ENCODE peak calls at places on chromosomes 12 and 14, in four cellular contexts. H is IMR-90, D is mesendoderm, G is H1. B is an unnamed sample.

GRCh38 chr12:48995061-48995879 is 3.9 kb downstream of the DDN start:
- DNase-seq in H (peak), D (peak), G (peak), B (peak)

GRCh38 chr12:42798811-42799438 is 209.4 kb upstream of the PRICKLE1 start:
- DNase-seq in H (peak), D (no peak), G (no peak), B (no peak)

GRCh38 chr14:52131640-52132320 is 62.9 kb upstream of the NID2 start:
- DNase-seq in H (peak), D (peak), G (peak), B (peak)

GRCh38 chr12:2596441-2596840 is 198.3 kb upstream of the FKBP4 start:
- DNase-seq in H (no peak), D (no peak), G (no peak), B (no peak)

GRCh38 chr12:22518067-22518719 is 26.1 kb downstream of the C2CD5 start:
- DNase-seq in H (peak), D (no peak), G (no peak), B (no peak)

GRCh38 chr12:110699591-110700445 is 10.9 kb upstream of the HVCN1 start:
- DNase-seq in H (no peak), D (peak), G (no peak), B (peak)

GRCh38 chr14:105474478-105475268 is at the start of gene CRIP2:
- DNase-seq in H (peak), D (peak), G (peak), B (no peak)

GRCh38 chr14:105091335-105092123 is 26.3 kb upstream of the GPR132 start:
- DNase-seq in H (no peak), D (no peak), G (no peak), B (peak)

GRCh38 chr12:123237646-123238329 is 4.6 kb downstream of the MTRFR start:
- DNase-seq in H (peak), D (peak), G (peak), B (peak)

GRCh38 chr14:22572562-22573058 is 16.4 kb downstream of the DAD1 start:
- DNase-seq in H (peak), D (peak), G (no peak), B (no peak)

GRCh38 chr12:3533703-3534386 is 42.8 kb downstream of the PRMT8 start:
- DNase-seq in H (no peak), D (peak), G (peak), B (peak)

GRCh38 chr12:12723147-12723680 is 6.0 kb downstream of the CDKN1B start:
- DNase-seq in H (peak), D (no peak), G (no peak), B (no peak)

GRCh38 chr12:45278447-45278846 is 62.6 kb downstream of the ANO6 start:
- DNase-seq in H (no peak), D (no peak), G (no peak), B (no peak)

GRCh38 chr12:56084958-56085543 is 5.1 kb downstream of the ERBB3 start:
- DNase-seq in H (no peak), D (peak), G (peak), B (peak)

GRCh38 chr12:126093911-126094310 is 1028.7 kb downstream of the AACS start:
- DNase-seq in H (no peak), D (peak), G (peak), B (peak)

GRCh38 chr14:71362920-71363584 is 455.8 kb downstream of the PCNX1 start:
- DNase-seq in H (peak), D (no peak), G (no peak), B (no peak)

GRCh38 chr14:86221755-86222154 is 691.8 kb downstream of the FLRT2 start:
- DNase-seq in H (peak), D (peak), G (no peak), B (no peak)

GRCh38 chr12:28882444-28882843 is 266.6 kb upstream of the FAR2 start:
- DNase-seq in H (peak), D (peak), G (no peak), B (no peak)

GRCh38 chr14:61470261-61470953 is 149.0 kb downstream of the PRKCH start:
- DNase-seq in H (peak), D (peak), G (no peak), B (peak)

GRCh38 chr12:110109037-110109836 is 14.9 kb upstream of the IFT81 start:
- DNase-seq in H (peak), D (peak), G (no peak), B (no peak)

GRCh38 chr14:68680541-68681051 is 112.3 kb downstream of the ZFP36L1 start:
- DNase-seq in H (peak), D (no peak), G (no peak), B (no peak)

GRCh38 chr12:117023998-117024960 is 74.9 kb downstream of the TESC start:
- DNase-seq in H (no peak), D (no peak), G (no peak), B (no peak)

GRCh38 chr14:102222009-102222575 is 82.4 kb downstream of the WDR20 start:
- DNase-seq in H (no peak), D (no peak), G (no peak), B (no peak)
- H4K5ac ChIP-seq in H (no peak), D (no peak), G (no peak), B (no peak)

DNA sequence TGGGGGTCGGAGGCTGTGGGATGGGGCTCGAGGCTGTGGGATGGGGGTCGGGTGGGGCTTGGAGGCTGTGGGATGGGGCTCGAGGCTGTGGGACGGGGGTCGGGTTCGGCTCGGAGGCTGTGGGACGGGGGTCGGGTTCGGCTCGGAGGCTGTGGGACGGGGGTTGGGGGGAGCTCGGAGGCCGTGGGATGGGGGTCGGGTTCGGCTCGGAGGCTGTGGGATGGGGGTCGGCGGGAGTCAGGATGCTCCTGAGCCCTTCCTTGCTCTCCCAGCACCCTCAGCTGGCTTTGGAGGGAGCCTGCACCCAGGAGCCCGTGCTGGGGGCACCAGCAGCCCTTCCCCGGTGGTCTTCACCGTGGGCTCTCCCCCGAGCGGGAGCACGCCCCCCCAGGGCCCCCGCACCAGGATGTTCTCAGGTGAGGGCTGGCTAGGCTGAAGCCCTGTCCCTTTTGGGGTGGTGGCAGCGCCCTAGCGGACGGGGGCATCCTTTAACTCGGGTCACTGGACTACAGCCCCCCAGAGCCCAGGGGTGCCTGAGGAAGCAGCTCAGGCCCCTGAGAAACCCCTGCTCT is 11.9 kb upstream of the PUS1 start:
- DNase-seq in H (no peak), D (no peak), G (no peak), B (peak)
- H3K23ac ChIP-seq in H (no peak), D (no peak), G (no peak), B (no peak)

GRCh38 chr12:130144256-130144655 is 18.0 kb upstream of the FZD10 start:
- DNase-seq in H (no peak), D (no peak), G (no peak), B (no peak)
- H4K5ac ChIP-seq in H (no peak), D (no peak), G (no peak), B (no peak)

GRCh38 chr14:59020382-59020781 is 168.1 kb upstream of the DAAM1 start:
- DNase-seq in H (peak), D (peak), G (no peak), B (no peak)
- H3K23ac ChIP-seq in H (no peak), D (no peak), G (no peak), B (no peak)

GRCh38 chr12:52603314-52603713 is 2.1 kb upstream of the KRT72 start:
- DNase-seq in H (no peak), D (peak), G (peak), B (peak)
- H4K5ac ChIP-seq in H (no peak), D (no peak), G (no peak), B (no peak)

GRCh38 chr12:90026516-90026915 is 317.9 kb upstream of the ATP2B1 start:
- DNase-seq in H (no peak), D (no peak), G (no peak), B (no peak)
- H3K23ac ChIP-seq in H (no peak), D (no peak), G (no peak), B (no peak)

DNA sequence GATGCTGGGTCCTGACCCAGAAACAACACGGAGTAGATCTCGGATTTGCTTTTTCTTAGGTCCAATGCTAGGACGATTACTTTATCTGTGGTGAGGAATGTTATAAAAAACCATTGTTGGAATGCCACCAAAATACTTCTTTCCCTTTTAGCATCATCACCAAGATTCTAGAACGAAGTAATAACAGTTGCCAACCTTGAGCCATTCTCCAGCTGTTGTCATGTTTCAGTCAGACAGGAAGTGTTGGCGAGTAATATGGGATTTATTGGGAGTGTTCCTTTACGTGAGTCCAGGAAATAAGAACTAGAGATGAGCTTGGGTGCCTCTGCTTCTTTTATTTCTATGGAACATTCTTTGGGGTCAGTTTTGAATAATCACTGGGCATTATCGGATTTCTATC is 892.9 kb downstream of the DIO2 start:
- DNase-seq in H (peak), D (no peak), G (no peak), B (no peak)
- H4K5ac ChIP-seq in H (no peak), D (no peak), G (no peak), B (no peak)